ENCODE peak calls at places on chromosomes 3 and 15, in eight cellular contexts. A is A549, U is dorsolateral prefrontal cortex, M is SK-N-SH, N is epithelial cell of esophagus, R is psoas muscle, P is cardiac fibroblast, T is fibroblast of pulmonary artery. X is an unnamed sample.

GRCh38 chr3:72082121-72082715 is 297.3 kb upstream of the PROK2 start:
- DNase-seq in T (peak; percentile 75), N (no peak), A (no peak), P (peak; percentile 62), M (no peak), R (no peak), U (no peak), X (peak; percentile 91)

GRCh38 chr15:35741395-35741794 is 195.4 kb upstream of the DPH6 start:
- DNase-seq in P (no peak), A (no peak), U (no peak), N (no peak), T (no peak), R (no peak), M (peak; percentile 13), X (no peak)

GRCh38 chr3:80496452-80496851 is 728.7 kb upstream of the ROBO1 start:
- DNase-seq in P (no peak), N (no peak), R (no peak), U (no peak), A (no peak), T (no peak), M (no peak), X (no peak)

GRCh38 chr3:70606018-70606417 is 293.6 kb upstream of the MDFIC2 start:
- DNase-seq in P (no peak), N (no peak), M (peak; percentile 12), R (no peak), U (no peak), A (no peak), T (peak; percentile 3), X (no peak)

GRCh38 chr15:60396100-60396499 is 1.7 kb downstream of the ANXA2 start:
- DNase-seq in N (peak; percentile 62), A (no peak), M (no peak), U (no peak), P (no peak), T (no peak), R (no peak), X (peak; percentile 59)

GRCh38 chr3:157023211-157023610 is 136.7 kb downstream of the CCNL1 start:
- DNase-seq in T (no peak), P (no peak), U (no peak), M (no peak), R (no peak), N (no peak), A (no peak), X (peak; percentile 7)

GRCh38 chr15:84818221-84819131 is 1.3 kb downstream of the ALPK3 start:
- DNase-seq in A (no peak), R (peak; percentile 46), U (no peak), P (peak; percentile 80), M (peak; percentile 51), T (peak; percentile 68), N (peak; percentile 27), X (peak; percentile 22)

GRCh38 chr3:119322021-119322522 is 27.9 kb downstream of the ARHGAP31 start:
- DNase-seq in N (peak; percentile 48), R (no peak), U (no peak), A (peak; percentile 17), T (peak; percentile 29), P (peak; percentile 34), M (no peak), X (peak; percentile 49)

GRCh38 chr3:105867690-105868449 is 942 bp downstream of the CBLB start:
- DNase-seq in M (no peak), P (peak; percentile 33), N (peak; percentile 20), T (peak; percentile 39), U (no peak), R (no peak), A (no peak), X (peak; percentile 44)

GRCh38 chr15:77901921-77902750 is 175.4 kb downstream of the TBC1D2B start:
- DNase-seq in U (no peak), M (peak; percentile 52), A (peak; percentile 32), R (no peak), P (no peak), T (no peak), N (peak; percentile 11), X (no peak)

GRCh38 chr3:184448321-184449160 is 68.7 kb downstream of the CHRD start:
- DNase-seq in A (peak; percentile 13), N (peak; percentile 97), M (no peak), U (no peak), T (peak; percentile 93), P (peak; percentile 73), R (no peak), X (peak; percentile 97)

GRCh38 chr3:37256447-37256846 is 82.1 kb upstream of the LRRFIP2 start:
- DNase-seq in U (no peak), P (no peak), T (no peak), N (no peak), A (no peak), M (no peak), R (no peak), X (no peak)

GRCh38 chr15:89002281-89002761 is 85.9 kb upstream of the ABHD2 start:
- DNase-seq in R (no peak), N (no peak), M (peak; percentile 68), A (peak; percentile 51), U (no peak), T (peak; percentile 67), P (peak; percentile 76), X (peak; percentile 63)

GRCh38 chr3:192253138-192253537 is 474.2 kb downstream of the FGF12 start:
- DNase-seq in M (no peak), R (no peak), A (no peak), T (peak; percentile 16), N (peak; percentile 11), P (peak; percentile 12), U (no peak), X (no peak)

GRCh38 chr15:64634576-64635485 is 140.6 kb downstream of the RBPMS2 start:
- DNase-seq in U (no peak), M (no peak), N (peak; percentile 32), P (peak; percentile 51), R (no peak), T (peak; percentile 51), A (no peak), X (no peak)

GRCh38 chr3:182092662-182093262 is 381.0 kb downstream of the SOX2 start:
- DNase-seq in U (peak; percentile 62), M (no peak), A (peak; percentile 28), N (no peak), P (no peak), R (no peak), T (no peak), X (no peak)

GRCh38 chr15:75727851-75728715 is 15.4 kb upstream of the CSPG4 start:
- DNase-seq in M (peak; percentile 78), R (peak; percentile 69), A (peak; percentile 69), U (peak; percentile 70), P (peak; percentile 42), N (peak; percentile 67), T (peak; percentile 40), X (peak; percentile 32)

GRCh38 chr3:193843447-193844301 is 250.7 kb downstream of the OPA1 start:
- DNase-seq in A (no peak), U (no peak), M (no peak), N (peak; percentile 42), T (no peak), P (no peak), R (no peak), X (no peak)
- H3K4me3 ChIP-seq in A (no peak overlapping the region), U (no peak overlapping the region), M (no peak overlapping the region), N (no peak overlapping the region), T (no peak overlapping the region), P (no peak overlapping the region), R (no peak overlapping the region), X (no peak overlapping the region)

GRCh38 chr15:58985443-58985842 is 2.0 kb upstream of the RNF111 start:
- DNase-seq in R (peak; percentile 60), M (no peak), A (no peak), T (peak; percentile 83), U (no peak), P (peak; percentile 82), N (peak; percentile 33), X (peak; percentile 73)

GRCh38 chr15:58981808-58982475 is 5.5 kb upstream of the RNF111 start:
- DNase-seq in M (no peak), P (no peak), R (no peak), U (no peak), T (no peak), N (no peak), A (no peak), X (no peak)

DNA sequence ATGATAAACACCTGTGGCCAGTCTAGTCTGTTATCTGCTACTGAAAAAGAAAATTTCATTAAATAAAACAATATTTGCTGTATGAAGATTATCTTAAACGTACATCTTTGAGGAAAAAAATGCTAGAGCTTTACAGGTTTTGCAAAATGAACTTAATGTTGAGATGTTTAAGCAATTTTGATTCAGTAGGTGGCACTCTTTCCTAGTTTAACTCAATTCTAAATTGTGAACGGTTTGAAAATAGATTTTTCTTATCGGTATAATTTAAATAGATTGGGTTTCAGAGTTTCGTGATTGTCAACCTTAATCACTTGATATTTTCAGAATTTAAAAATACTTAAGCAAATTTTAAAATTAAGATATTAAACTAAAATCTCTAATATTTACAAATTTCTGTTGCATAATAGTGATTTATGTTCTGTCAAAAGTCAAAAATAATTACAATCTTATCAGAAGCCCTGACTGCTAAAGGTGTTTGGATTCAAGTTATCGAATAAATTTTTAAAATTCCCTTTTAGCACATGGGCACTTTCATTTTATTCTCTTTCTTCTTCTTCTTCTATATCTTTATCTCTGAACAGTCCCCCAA is 7.0 kb upstream of the RNF111 start:
- DNase-seq in R (no peak), P (peak; percentile 65), U (no peak), N (peak; percentile 46), T (peak; percentile 70), M (peak; percentile 34), A (peak; percentile 43), X (peak; percentile 71)
- TF ChIP-seq CTCF in R (peak; percentile 63), P (peak; percentile 37), U (peak; percentile 73), N (peak; percentile 25), T (peak; percentile 47), M (peak; percentile 70), A (peak; percentile 87), X (peak; percentile 38)

DNA sequence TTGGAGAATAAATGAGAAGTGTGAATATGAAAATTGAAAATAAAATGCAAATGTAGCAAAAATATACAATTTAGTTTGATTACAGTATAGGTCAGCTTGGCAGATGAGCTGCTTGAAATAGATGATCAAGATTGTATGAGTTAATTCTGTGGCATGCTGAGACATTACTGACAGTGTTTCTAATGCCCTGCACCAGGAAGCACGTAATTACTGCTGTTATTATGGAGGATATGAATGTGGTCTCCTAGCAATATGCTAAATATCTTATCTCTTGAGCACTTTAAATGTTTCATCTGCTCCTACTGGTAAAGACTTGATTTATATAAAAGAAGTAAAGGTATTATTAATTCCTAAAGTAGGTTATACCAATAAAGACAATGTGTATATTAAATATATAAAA is 1015.5 kb downstream of the PLOD2 start:
- DNase-seq in T (peak; percentile 4), A (no peak), U (no peak), N (peak; percentile 2), P (no peak), R (no peak), M (no peak), X (no peak)
- H3K4me3 ChIP-seq in T (no peak overlapping the region), A (no peak overlapping the region), U (no peak overlapping the region), N (no peak overlapping the region), P (no peak overlapping the region), R (no peak overlapping the region), M (no peak overlapping the region), X (no peak overlapping the region)

DNA sequence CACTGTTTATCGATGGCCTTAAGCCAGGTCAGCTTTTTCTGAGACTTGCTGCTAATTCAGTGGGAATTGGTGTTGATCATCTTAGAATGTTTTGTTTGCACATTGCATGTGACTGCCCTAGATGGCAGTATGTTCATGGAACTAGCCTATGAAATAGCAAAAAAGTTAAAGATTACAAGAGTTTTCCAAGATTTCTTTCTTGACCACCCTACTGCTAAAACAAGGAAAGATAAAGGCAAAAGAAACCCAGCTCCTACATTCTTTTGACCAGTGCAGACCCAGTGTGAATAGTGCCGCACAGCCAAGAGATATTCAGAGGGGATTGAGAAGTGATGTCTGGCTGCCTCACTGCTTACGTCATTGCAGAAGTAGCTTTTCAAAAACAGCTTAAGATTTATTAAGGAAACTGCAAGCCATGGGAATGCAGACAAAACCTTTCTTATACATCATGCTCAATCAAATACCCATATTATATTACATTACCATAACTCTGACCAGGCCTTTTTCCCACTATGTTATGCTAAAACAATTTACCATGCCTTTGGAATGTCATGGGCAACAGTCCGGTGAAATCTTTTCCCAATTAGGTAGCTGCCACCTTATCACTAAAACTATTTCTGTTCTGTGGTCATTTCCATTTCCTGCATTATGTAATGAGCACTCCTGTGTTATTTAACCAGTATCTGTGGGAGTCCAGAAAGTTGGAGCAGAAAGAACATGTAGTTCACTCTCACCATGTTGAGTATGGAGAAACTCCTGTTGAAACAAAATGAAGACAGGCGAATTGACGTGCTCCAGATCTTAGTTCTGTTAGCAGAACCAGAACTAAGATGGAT is 6.0 kb downstream of the PHLDB2 start:
- DNase-seq in P (peak; percentile 91), M (no peak), U (no peak), T (peak; percentile 96), N (no peak), A (no peak), R (no peak), X (peak; percentile 96)
- TF ChIP-seq CTCF in P (peak; percentile 31), M (peak; percentile 57), U (no peak), T (peak; percentile 36), N (no peak), A (peak; percentile 58), R (peak; percentile 6), X (peak; percentile 40)